ENCODE peak calls at places on chromosomes 16 and 17, in nine cellular contexts. Y is CD8-positive, alpha-beta T cell; X is hepatocyte; U is fibroblast of lung; C is gastrocnemius medialis; N is testis; J is tibial artery; W is A549; M is esophagus squamous epithelium. E is an unnamed sample. For H3K4me1, the result is how much of the 10 kb centered on the place peaks cover.

GRCh38 chr16:81451753-81452680 is 7.4 kb downstream of the CMIP start:
- DNase-seq in Y (no peak), X (peak), U (no peak), C (peak), N (peak), J (peak), W (no peak), M (no peak), E (peak)

GRCh38 chr16:67441289-67441753 is 10.4 kb downstream of the HSD11B2 start:
- DNase-seq in Y (no peak), X (no peak), U (no peak), C (no peak), N (no peak), J (no peak), W (no peak), M (no peak), E (no peak)

GRCh38 chr16:12758031-12758669 is 45.5 kb downstream of the CPPED1 start:
- DNase-seq in Y (no peak), X (peak), U (peak), C (no peak), N (peak), J (no peak), W (no peak), M (no peak), E (no peak)

GRCh38 chr17:57553991-57554825 is 190.9 kb downstream of the CCDC182 start:
- DNase-seq in Y (no peak), X (peak), U (peak), C (no peak), N (no peak), J (no peak), W (peak), M (no peak), E (peak)

GRCh38 chr16:154223-155030 is 2.0 kb downstream of the HBZ start:
- DNase-seq in Y (no peak), X (no peak), U (peak), C (no peak), N (no peak), J (no peak), W (no peak), M (no peak), E (peak)

GRCh38 chr17:79947351-79948031 is 88.2 kb downstream of the TBC1D16 start:
- DNase-seq in Y (no peak), X (no peak), U (peak), C (no peak), N (no peak), J (peak), W (no peak), M (no peak), E (no peak)

GRCh38 chr16:85798901-85799496 is 345 bp downstream of the EMC8 start:
- DNase-seq in Y (no peak), X (peak), U (peak), C (no peak), N (peak), J (no peak), W (peak), M (no peak), E (peak)

GRCh38 chr17:77425791-77426641 is 285.2 kb downstream of the SEC14L1 start:
- DNase-seq in Y (no peak), X (peak), U (peak), C (no peak), N (no peak), J (no peak), W (peak), M (no peak), E (peak)

GRCh38 chr17:31696184-31696602 is 162.9 kb downstream of the COPRS start:
- DNase-seq in Y (no peak), X (peak), U (peak), C (peak), N (peak), J (peak), W (no peak), M (no peak), E (peak)

GRCh38 chr17:6231886-6232767 is 161.9 kb downstream of the WSCD1 start:
- DNase-seq in Y (no peak), X (no peak), U (peak), C (no peak), N (no peak), J (no peak), W (no peak), M (no peak), E (peak)

GRCh38 chr17:55674107-55674506 is 48.6 kb downstream of the TMEM100 start:
- DNase-seq in Y (no peak), X (no peak), U (no peak), C (no peak), N (no peak), J (no peak), W (no peak), M (no peak), E (no peak)

GRCh38 chr17:62916684-62917571 is 49.1 kb upstream of the TANC2 start:
- DNase-seq in Y (no peak), X (peak), U (peak), C (no peak), N (no peak), J (no peak), W (no peak), M (no peak), E (peak)

GRCh38 chr17:40695874-40696472 is 7.6 kb downstream of the KRT24 start:
- DNase-seq in Y (no peak), X (no peak), U (no peak), C (no peak), N (no peak), J (no peak), W (no peak), M (no peak), E (no peak)

GRCh38 chr17:27525836-27526235 is 69.6 kb downstream of the KSR1 start:
- DNase-seq in Y (no peak), X (no peak), U (no peak), C (no peak), N (no peak), J (no peak), W (no peak), M (no peak), E (no peak)

GRCh38 chr16:66116163-66116792 is 250.2 kb upstream of the CDH5 start:
- DNase-seq in Y (no peak), X (no peak), U (peak), C (no peak), N (no peak), J (no peak), W (no peak), M (no peak), E (no peak)

GRCh38 chr17:66423436-66423922 is 121.1 kb downstream of the PRKCA start:
- DNase-seq in Y (no peak), X (no peak), U (peak), C (no peak), N (no peak), J (no peak), W (no peak), M (no peak), E (no peak)

GRCh38 chr17:9229160-9229825 is 208.0 kb downstream of the NTN1 start:
- DNase-seq in Y (no peak), X (no peak), U (no peak), C (no peak), N (no peak), J (no peak), W (no peak), M (no peak), E (no peak)

GRCh38 chr17:40314557-40314953 is 5.6 kb downstream of the RARA start:
- DNase-seq in Y (peak), X (peak), U (peak), C (peak), N (no peak), J (peak), W (peak), M (no peak), E (peak)

GRCh38 chr16:880471-881171 is 80.1 kb upstream of the GNG13 start:
- DNase-seq in Y (no peak), X (no peak), U (no peak), C (no peak), N (no peak), J (no peak), W (no peak), M (no peak), E (no peak)

GRCh38 chr17:69058165-69058564 is 2.6 kb downstream of the ABCA9 start:
- DNase-seq in Y (no peak), X (no peak), U (no peak), C (no peak), N (no peak), J (no peak), W (peak), M (no peak), E (peak)

GRCh38 chr17:1177099-1177996 is 2.4 kb downstream of the ABR start:
- DNase-seq in Y (no peak), X (no peak), U (peak), C (no peak), N (no peak), J (no peak), W (no peak), M (no peak), E (no peak)

GRCh38 chr17:35460354-35460851 is 11.8 kb upstream of the SLFN13 start:
- DNase-seq in Y (peak), X (peak), U (no peak), C (no peak), N (peak), J (no peak), W (peak), M (no peak), E (peak)

GRCh38 chr16:20916927-20917326 is 16.4 kb downstream of the LYRM1 start:
- DNase-seq in Y (no peak), X (no peak), U (no peak), C (no peak), N (no peak), J (no peak), W (no peak), M (no peak), E (no peak)

GRCh38 chr16:89268987-89269735 is 51.7 kb downstream of the ZNF778 start:
- DNase-seq in Y (no peak), X (no peak), U (peak), C (no peak), N (peak), J (peak), W (no peak), M (no peak), E (no peak)

GRCh38 chr17:6639014-6639650 is 1.4 kb downstream of the KIAA0753 start:
- DNase-seq in Y (no peak), X (peak), U (no peak), C (no peak), N (no peak), J (no peak), W (no peak), M (no peak), E (no peak)

GRCh38 chr17:62653831-62654829 is 26.7 kb downstream of the MRC2 start:
- DNase-seq in Y (no peak), X (peak), U (peak), C (no peak), N (peak), J (peak), W (no peak), M (no peak), E (peak)

GRCh38 chr17:76736349-76737081 is 616 bp downstream of the SRSF2 start:
- DNase-seq in Y (peak), X (peak), U (peak), C (peak), N (peak), J (peak), W (peak), M (no peak), E (peak)

GRCh38 chr17:77677210-77677609 is 281.3 kb upstream of the TNRC6C start:
- DNase-seq in Y (no peak), X (no peak), U (no peak), C (peak), N (no peak), J (no peak), W (no peak), M (no peak), E (no peak)

GRCh38 chr16:89320717-89321501 is 103.4 kb downstream of the ZNF778 start:
- DNase-seq in Y (no peak), X (peak), U (peak), C (peak), N (peak), J (no peak), W (peak), M (no peak), E (peak)

GRCh38 chr16:58582971-58583765 is 46.5 kb downstream of the CNOT1 start:
- DNase-seq in Y (no peak), X (no peak), U (peak), C (no peak), N (no peak), J (no peak), W (no peak), M (no peak), E (peak)

DNA sequence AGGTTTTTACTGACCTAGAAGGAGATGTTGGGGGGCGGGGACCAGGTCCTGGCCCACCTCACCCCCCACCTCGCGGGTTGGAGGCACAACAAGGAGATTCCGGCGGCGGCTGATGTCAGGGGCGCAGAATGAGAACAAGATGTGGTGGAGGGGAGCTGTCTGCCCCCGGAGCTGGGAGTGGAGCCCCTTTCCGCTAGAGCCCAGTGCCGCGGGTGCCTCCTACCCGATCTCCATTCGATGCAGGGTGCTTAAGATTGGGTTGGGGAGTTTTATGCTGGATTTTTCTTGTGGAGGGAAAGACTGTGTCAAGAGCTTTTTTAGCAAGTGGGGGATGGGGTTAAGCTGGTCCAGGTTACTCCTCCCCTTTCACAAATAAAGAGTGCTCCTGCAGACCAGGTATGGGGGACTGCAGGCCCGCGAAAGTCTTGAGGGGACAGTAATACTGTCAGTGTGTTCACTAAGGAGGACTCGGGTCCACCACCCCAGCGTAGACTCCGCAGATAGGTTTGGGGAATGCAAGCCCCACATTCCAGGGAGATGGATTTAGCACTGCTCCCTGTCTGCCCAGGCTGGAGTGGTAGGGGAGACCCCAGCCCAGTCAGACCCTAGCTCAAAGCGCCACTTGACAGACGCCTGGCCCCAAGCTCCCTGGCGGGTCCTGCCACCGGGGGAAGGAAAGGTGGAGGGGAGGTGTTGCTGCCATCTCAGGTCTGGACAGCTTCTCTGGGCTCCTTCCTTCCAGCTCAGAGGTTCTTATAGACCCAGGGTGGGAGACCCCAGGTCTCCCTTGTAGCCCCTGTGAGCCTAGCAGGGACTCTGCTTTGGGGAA is 2.0 kb downstream of the CACNA1G start:
- DNase-seq in Y (no peak), X (no peak), U (no peak), C (no peak), N (no peak), J (no peak), W (no peak), M (no peak), E (peak)
- H3K4me1 ChIP-seq in Y (under half), X (half or more), U (under half), C (under half), N (under half), J (half or more), W (under half), M (under half), E (under half)

GRCh38 chr16:2028146-2028545 is 1.4 kb downstream of the NHERF2 start:
- DNase-seq in Y (no peak), X (no peak), U (no peak), C (no peak), N (no peak), J (no peak), W (no peak), M (no peak), E (no peak)
- H3K4me3 ChIP-seq in Y (no peak), X (no peak), U (peak), C (peak), N (no peak), J (peak), W (peak), M (peak), E (peak)

DNA sequence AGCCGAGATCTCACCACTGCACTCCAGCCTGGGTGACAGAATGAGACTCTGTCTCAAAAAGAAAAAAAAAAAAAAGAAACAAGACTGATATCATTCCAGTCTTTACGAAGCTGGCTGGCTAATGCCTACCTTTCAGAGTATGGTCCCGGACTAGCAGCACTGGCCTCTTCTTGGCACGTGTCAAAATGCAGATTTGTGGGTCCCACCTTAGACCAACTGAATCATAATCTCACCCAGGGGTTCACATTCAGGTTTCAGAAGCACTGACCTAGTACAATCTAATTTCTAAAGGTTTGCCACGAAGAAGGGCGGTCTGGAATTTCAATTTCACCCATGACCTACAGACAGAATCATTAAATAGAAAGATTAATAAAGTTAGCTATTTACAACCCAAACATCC is 43.4 kb upstream of the GRIN2A start:
- DNase-seq in Y (no peak), X (no peak), U (no peak), C (no peak), N (no peak), J (no peak), W (no peak), M (no peak), E (no peak)
- TF ChIP-seq CTCF in Y (no peak), X (no peak), U (no peak), C (no peak), N (no peak), J (no peak), W (no peak), M (no peak), E (no peak)

GRCh38 chr17:49820773-49821172 is 27.1 kb downstream of the TAC4 start:
- DNase-seq in Y (no peak), X (no peak), U (no peak), C (no peak), N (no peak), J (no peak), W (no peak), M (no peak), E (no peak)
- H3K4me1 ChIP-seq in Y (half or more), X (under half), U (under half), C (under half), N (under half), J (under half), W (under half), M (under half), E (under half)

GRCh38 chr16:2913603-2914002 is 1.9 kb downstream of the FLYWCH1 start:
- DNase-seq in Y (no peak), X (no peak), U (no peak), C (no peak), N (no peak), J (no peak), W (no peak), M (no peak), E (no peak)
- H3K4me3 ChIP-seq in Y (no peak), X (no peak), U (peak), C (no peak), N (no peak), J (no peak), W (no peak), M (no peak), E (no peak)

GRCh38 chr16:77437859-77438258 is 3.0 kb upstream of the ADAMTS18 start:
- DNase-seq in Y (no peak), X (no peak), U (no peak), C (no peak), N (no peak), J (no peak), W (peak), M (no peak), E (no peak)
- TF ChIP-seq CTCF in Y (no peak), X (peak), U (no peak), C (no peak), N (peak), J (no peak), W (peak), M (no peak), E (peak)

GRCh38 chr17:19301274-19301946 is 61.1 kb downstream of the B9D1 start:
- DNase-seq in Y (no peak), X (no peak), U (no peak), C (no peak), N (no peak), J (no peak), W (no peak), M (no peak), E (no peak)
- H3K4me1 ChIP-seq in Y (under half), X (under half), U (under half), C (half or more), N (under half), J (under half), W (under half), M (under half), E (under half)

GRCh38 chr17:28711723-28712036 is at the start of gene PROCA1:
- DNase-seq in Y (no peak), X (peak), U (no peak), C (no peak), N (no peak), J (no peak), W (no peak), M (no peak), E (peak)
- H3K4me3 ChIP-seq in Y (peak), X (peak), U (peak), C (peak), N (peak), J (peak), W (peak), M (peak), E (peak)

GRCh38 chr17:51153210-51154072 is at the start of gene NME1:
- DNase-seq in Y (peak), X (peak), U (peak), C (peak), N (peak), J (peak), W (peak), M (peak), E (peak)
- TF ChIP-seq CTCF in Y (peak), X (peak), U (peak), C (peak), N (peak), J (peak), W (peak), M (peak), E (peak)

E was measured in endodermal cell.